ENCODE peak calls at places on chromosome 6, in eight cellular contexts. C is psoas muscle; V is heart right ventricle; X is Peyer's patch; Y is CD4-positive, alpha-beta T cell; B is H9; S is RWPE1; Q is H1. H is an unnamed sample.
A peak's percentile ranks its signal among the peaks of the same experiment; 100 is the strongest.

GRCh38 chr6:20778917-20779316 is 244.7 kb downstream of the CDKAL1 start:
- DNase-seq in Q (no peak), V (no peak), X (no peak), S (no peak), B (no peak), Y (no peak), C (no peak), H (no peak)

GRCh38 chr6:45377041-45377554 is 636 bp downstream of the SUPT3H start:
- DNase-seq in Y (peak; percentile 57), B (no peak), X (no peak), Q (no peak), C (no peak), S (no peak), V (no peak), H (no peak)

GRCh38 chr6:99138445-99138844 is 190.7 kb upstream of the FBXL4 start:
- DNase-seq in Y (no peak), Q (no peak), X (no peak), C (no peak), S (no peak), B (no peak), V (no peak), H (no peak)

GRCh38 chr6:100455230-100456124 is 9.2 kb downstream of the SIM1 start:
- DNase-seq in Y (no peak), V (no peak), X (no peak), B (peak; percentile 72), Q (peak; percentile 69), C (peak; percentile 64), S (no peak), H (peak; percentile 72)

GRCh38 chr6:113776998-113777397 is 80.1 kb upstream of the MARCKS start:
- DNase-seq in B (peak; percentile 44), Y (no peak), C (no peak), Q (no peak), X (no peak), S (no peak), V (no peak), H (no peak)

GRCh38 chr6:1610497-1611321 is 994 bp downstream of the FOXC1 start:
- DNase-seq in X (no peak), V (peak; percentile 37), Q (no peak), B (no peak), C (peak; percentile 50), Y (no peak), S (no peak), H (peak; percentile 74)

GRCh38 chr6:63802606-63803206 is 167.1 kb downstream of the PHF3 start:
- DNase-seq in Y (no peak), B (no peak), X (no peak), S (no peak), V (no peak), C (no peak), Q (no peak), H (no peak)

GRCh38 chr6:87012743-87013142 is 75.4 kb downstream of the HTR1E start:
- DNase-seq in C (no peak), B (no peak), Y (no peak), S (no peak), Q (no peak), X (no peak), V (no peak), H (no peak)

GRCh38 chr6:1463275-1463674 is 73.9 kb downstream of the FOXF2 start:
- DNase-seq in C (no peak), V (no peak), Q (no peak), S (no peak), X (no peak), B (peak; percentile 46), Y (no peak), H (no peak)

GRCh38 chr6:74018825-74019224 is 322.8 kb downstream of the CD109 start:
- DNase-seq in Q (no peak), V (no peak), B (no peak), S (no peak), X (no peak), Y (no peak), C (peak; percentile 23), H (no peak)

GRCh38 chr6:158564243-158565121 is 4.6 kb downstream of the TMEM181 start:
- DNase-seq in Q (no peak), X (peak; percentile 71), C (no peak), S (no peak), Y (no peak), V (no peak), B (no peak), H (no peak)

GRCh38 chr6:52612336-52613096 is 35.7 kb upstream of the TRAM2 start:
- DNase-seq in Y (no peak), V (no peak), S (no peak), B (no peak), X (no peak), C (no peak), Q (no peak), H (no peak)

GRCh38 chr6:138817799-138818198 is 21.9 kb downstream of the ECT2L start:
- DNase-seq in X (peak; percentile 80), Y (no peak), V (no peak), B (peak; percentile 88), Q (peak; percentile 64), C (no peak), S (peak; percentile 93), H (peak; percentile 76)

GRCh38 chr6:142952614-142953013 is 7.6 kb upstream of the HIVEP2 start:
- DNase-seq in Q (no peak), Y (no peak), B (no peak), V (no peak), C (no peak), S (no peak), X (peak; percentile 62), H (no peak)

GRCh38 chr6:44458551-44458950 is 71.0 kb downstream of the CDC5L start:
- DNase-seq in B (no peak), Q (no peak), X (no peak), V (no peak), C (no peak), Y (no peak), S (no peak), H (no peak)

GRCh38 chr6:21845018-21845417 is 251.5 kb downstream of the SOX4 start:
- DNase-seq in V (no peak), C (no peak), X (no peak), S (no peak), Q (no peak), Y (no peak), B (no peak), H (no peak)

GRCh38 chr6:156821707-156822106 is 44.5 kb downstream of the ARID1B start:
- DNase-seq in X (no peak), S (no peak), B (no peak), Q (no peak), V (no peak), Y (no peak), C (no peak), H (no peak)

GRCh38 chr6:22145823-22146379 is 150.9 kb downstream of the PRL start:
- DNase-seq in Y (no peak), Q (no peak), X (no peak), C (no peak), B (peak; percentile 61), V (no peak), S (no peak), H (no peak)

GRCh38 chr6:20789162-20789561 is 254.9 kb downstream of the CDKAL1 start:
- DNase-seq in C (no peak), Y (no peak), B (no peak), V (no peak), Q (no peak), S (no peak), X (no peak), H (no peak)

GRCh38 chr6:32402812-32403211 is 4.2 kb downstream of the BTNL2 start:
- DNase-seq in Y (no peak), S (no peak), Q (no peak), X (no peak), C (no peak), B (no peak), V (no peak), H (no peak)

GRCh38 chr6:26594730-26595632 is 1.8 kb upstream of the ABT1 start:
- DNase-seq in S (peak; percentile 20), V (no peak), X (no peak), C (no peak), Y (no peak), B (peak; percentile 70), Q (peak; percentile 85), H (no peak)

GRCh38 chr6:48919555-48919954 is 543.5 kb downstream of the MMUT start:
- DNase-seq in B (peak; percentile 50), V (no peak), S (no peak), Y (no peak), C (no peak), X (no peak), Q (no peak), H (no peak)

GRCh38 chr6:150448221-150448620 is 79.4 kb downstream of the IYD start:
- DNase-seq in S (peak; percentile 20), C (no peak), Y (no peak), V (no peak), Q (no peak), X (no peak), B (no peak), H (no peak)

GRCh38 chr6:38012573-38012972 is 193.0 kb downstream of the ZFAND3 start:
- DNase-seq in B (no peak), X (peak; percentile 59), C (no peak), Y (no peak), Q (peak; percentile 48), S (peak; percentile 64), V (no peak), H (no peak)

GRCh38 chr6:16473184-16473907 is 235.0 kb downstream of the GMPR start:
- DNase-seq in C (no peak), Y (no peak), Q (no peak), V (no peak), X (peak; percentile 50), B (no peak), S (no peak), H (no peak)

GRCh38 chr6:133991096-133991593 is 38.1 kb downstream of the TBPL1 start:
- DNase-seq in C (no peak), X (no peak), B (no peak), Y (no peak), S (peak; percentile 18), V (no peak), Q (no peak), H (no peak)
- H3K27ac ChIP-seq in C (peak overlapping the region; percentile 23), X (no peak overlapping the region), B (no peak overlapping the region), Y (no peak overlapping the region), S (no peak overlapping the region), V (no peak overlapping the region), Q (no peak overlapping the region), H (peak overlapping the region; percentile 17)

GRCh38 chr6:91781946-91782345 is 1195.1 kb upstream of the MAP3K7 start:
- DNase-seq in Y (no peak), B (no peak), Q (no peak), S (no peak), C (peak; percentile 53), V (no peak), X (no peak), H (no peak)
- H3K27ac ChIP-seq in Y (no peak overlapping the region), B (no peak overlapping the region), Q (no peak overlapping the region), S (no peak overlapping the region), C (no peak overlapping the region), V (no peak overlapping the region), X (no peak overlapping the region), H (no peak overlapping the region)

DNA sequence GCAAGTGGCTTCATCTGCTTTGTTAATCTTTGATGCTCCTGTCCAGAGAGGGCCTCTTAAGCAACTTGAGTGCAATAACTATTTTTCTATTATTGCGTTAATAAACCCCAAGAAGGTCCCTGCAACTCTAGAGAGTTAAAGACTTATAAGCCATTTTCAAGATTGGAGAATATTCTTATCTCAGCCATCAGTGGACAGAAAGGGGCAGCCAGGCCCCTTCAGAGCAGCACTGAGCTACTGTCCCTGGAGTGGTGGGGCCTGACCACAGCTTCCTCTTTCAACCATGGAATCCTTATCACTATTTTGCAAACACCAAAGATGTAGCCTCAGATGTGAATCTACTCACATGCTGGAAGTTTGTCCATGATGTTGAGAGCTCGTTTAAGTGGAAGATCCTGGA is 2.8 kb upstream of the MAS1L start:
- DNase-seq in Y (no peak), X (no peak), B (no peak), Q (no peak), C (no peak), V (no peak), S (no peak), H (no peak)
- H3K27ac ChIP-seq in Y (no peak overlapping the region), X (no peak overlapping the region), B (no peak overlapping the region), Q (no peak overlapping the region), C (no peak overlapping the region), V (no peak overlapping the region), S (no peak overlapping the region), H (no peak overlapping the region)

GRCh38 chr6:117157448-117157847 is 107.9 kb upstream of the VGLL2 start:
- DNase-seq in S (no peak), X (no peak), B (no peak), V (no peak), C (no peak), Q (no peak), Y (no peak), H (no peak)
- H3K27ac ChIP-seq in S (no peak overlapping the region), X (no peak overlapping the region), B (no peak overlapping the region), V (no peak overlapping the region), C (no peak overlapping the region), Q (no peak overlapping the region), Y (no peak overlapping the region), H (no peak overlapping the region)